ENCODE peak calls at places on chromosomes 3 and 15, in seven cellular contexts. Z is HS-27A; S is stimulated activated CD4-positive, alpha-beta T cell treated with anti-CD3 and anti-CD28 coated beads, Interleukin-2, amount 100 ng/mL, for 48 hours; Q is NCI-H146; N is foreskin melanocyte; X is dorsolateral prefrontal cortex; E is epithelial cell of esophagus. M is an unnamed sample.

GRCh38 chr3:183122257-183122932 is 23.1 kb upstream of the MCCC1 start:
- DNase-seq in Z (no peak), Q (peak), S (no peak), N (no peak), E (peak), X (no peak), M (peak)

GRCh38 chr3:71940523-71940922 is 155.6 kb upstream of the PROK2 start:
- DNase-seq in S (no peak), Q (no peak), Z (no peak), X (no peak), N (no peak), E (no peak), M (no peak)

GRCh38 chr3:195558602-195559001 is 15.5 kb upstream of the PPP1R2 start:
- DNase-seq in E (peak), S (no peak), Z (no peak), X (no peak), N (no peak), Q (peak), M (peak)

GRCh38 chr3:78957456-78957855 is 810.3 kb downstream of the ROBO1 start:
- DNase-seq in Q (peak), S (no peak), X (no peak), Z (no peak), N (peak), E (no peak), M (no peak)

GRCh38 chr3:63937661-63938651 is 25.8 kb upstream of the SCAANT1 start:
- DNase-seq in E (peak), S (no peak), N (no peak), Q (no peak), X (no peak), Z (no peak), M (no peak)

GRCh38 chr15:68566377-68566954 is 12.3 kb upstream of the CORO2B start:
- DNase-seq in X (no peak), N (no peak), E (no peak), S (no peak), Q (no peak), Z (no peak), M (no peak)

GRCh38 chr3:33392703-33393125 is 47.5 kb downstream of the UBP1 start:
- DNase-seq in Z (peak), Q (no peak), S (no peak), E (peak), X (no peak), N (peak), M (peak)

GRCh38 chr15:70415330-70415884 is 317.7 kb upstream of the TLE3 start:
- DNase-seq in N (no peak), Q (peak), Z (no peak), S (no peak), E (no peak), X (no peak), M (no peak)

GRCh38 chr15:95394186-95395067 is 936.1 kb upstream of the NR2F2 start:
- DNase-seq in S (no peak), X (no peak), Q (no peak), Z (peak), N (peak), E (no peak), M (peak)

GRCh38 chr3:15120986-15121385 is 22.0 kb upstream of the RBSN start:
- DNase-seq in S (no peak), X (no peak), N (no peak), Q (no peak), E (no peak), Z (no peak), M (no peak)

GRCh38 chr3:58013973-58014649 is 5.9 kb downstream of the FLNB start:
- DNase-seq in Z (peak), Q (no peak), N (no peak), E (no peak), S (no peak), X (no peak), M (peak)

GRCh38 chr15:42879390-42879912 is 41.1 kb downstream of the TTBK2 start:
- DNase-seq in S (no peak), Z (no peak), N (no peak), E (no peak), Q (peak), X (no peak), M (no peak)

GRCh38 chr3:123602325-123602724 is 17.5 kb upstream of the HACD2 start:
- DNase-seq in Z (peak), X (no peak), S (no peak), Q (no peak), N (no peak), E (peak), M (peak)

GRCh38 chr15:81235276-81235675 is 38.6 kb downstream of the IL16 start:
- DNase-seq in E (no peak), X (no peak), Q (no peak), N (no peak), Z (no peak), S (no peak), M (no peak)

GRCh38 chr15:65211157-65211982 is at the start of gene CILP:
- DNase-seq in Z (no peak), X (no peak), N (no peak), S (no peak), E (peak), Q (no peak), M (peak)

GRCh38 chr15:36347272-36347864 is 232.1 kb upstream of the CDIN1 start:
- DNase-seq in N (no peak), E (peak), X (no peak), S (no peak), Q (no peak), Z (no peak), M (peak)

GRCh38 chr3:186959029-186959624 is 28.8 kb downstream of the ST6GAL1 start:
- DNase-seq in S (no peak), N (no peak), X (no peak), Z (no peak), E (no peak), Q (no peak), M (no peak)

GRCh38 chr3:190780524-190780923 is 82.0 kb downstream of the GMNC start:
- DNase-seq in X (no peak), Z (no peak), Q (no peak), S (no peak), E (peak), N (no peak), M (no peak)

GRCh38 chr3:32500880-32501784 is 1.5 kb downstream of the CMTM6 start:
- DNase-seq in E (no peak), S (no peak), Z (no peak), N (no peak), X (no peak), Q (no peak), M (no peak)

GRCh38 chr15:96336643-96337353 is 6.3 kb downstream of the NR2F2 start:
- DNase-seq in X (no peak), Q (no peak), E (no peak), S (no peak), Z (no peak), N (no peak), M (peak)

GRCh38 chr15:60090747-60091146 is 86.6 kb downstream of the FOXB1 start:
- DNase-seq in S (no peak), X (no peak), E (no peak), N (no peak), Z (no peak), Q (no peak), M (no peak)

GRCh38 chr3:8990266-8991215 is 27.3 kb upstream of the RAD18 start:
- DNase-seq in S (no peak), Q (no peak), N (no peak), X (no peak), E (no peak), Z (no peak), M (peak)

GRCh38 chr15:52191207-52191606 is at the start of gene GNB5:
- DNase-seq in Q (no peak), X (no peak), S (no peak), N (no peak), Z (no peak), E (no peak), M (no peak)

GRCh38 chr3:127700406-127700805 is 27.7 kb downstream of the ABTB1 start:
- DNase-seq in X (no peak), Z (no peak), N (no peak), E (no peak), Q (no peak), S (no peak), M (no peak)

GRCh38 chr3:146134348-146135117 is 26.5 kb downstream of the PLOD2 start:
- DNase-seq in N (no peak), E (peak), X (no peak), S (no peak), Q (no peak), Z (no peak), M (no peak)

GRCh38 chr3:53941945-53942344 is 50.3 kb upstream of the SELENOK start:
- DNase-seq in Z (no peak), N (no peak), Q (peak), E (no peak), S (no peak), X (no peak), M (no peak)

GRCh38 chr15:70493787-70494514 is 269.4 kb downstream of the UACA start:
- DNase-seq in E (peak), N (no peak), Z (no peak), Q (no peak), X (no peak), S (no peak), M (peak)

GRCh38 chr15:31045606-31046005 is 54.2 kb upstream of the MTMR10 start:
- DNase-seq in Z (no peak), Q (no peak), E (no peak), S (no peak), X (no peak), N (no peak), M (no peak)

GRCh38 chr15:76376029-76376428 is 39.5 kb downstream of the ISL2 start:
- DNase-seq in S (no peak), Z (no peak), E (no peak), X (no peak), N (no peak), Q (no peak), M (no peak)

GRCh38 chr3:163159306-163159705 is 1662.7 kb downstream of the OTOL1 start:
- DNase-seq in Z (no peak), E (no peak), X (no peak), S (no peak), Q (no peak), N (no peak), M (no peak)

GRCh38 chr3:189988322-189988721 is 132.4 kb downstream of the P3H2 start:
- DNase-seq in Z (no peak), E (no peak), Q (no peak), N (no peak), X (no peak), S (no peak), M (no peak)

GRCh38 chr15:81146006-81146405 is 11.9 kb downstream of the CFAP161 start:
- DNase-seq in X (no peak), Q (no peak), E (no peak), Z (no peak), N (peak), S (no peak), M (no peak)

GRCh38 chr3:35549690-35550089 is 89.6 kb upstream of the ARPP21 start:
- DNase-seq in X (peak), Z (no peak), S (no peak), Q (no peak), N (peak), E (no peak), M (no peak)

GRCh38 chr15:74821091-74821789 is 5.2 kb upstream of the CPLX3 start:
- DNase-seq in Q (peak), N (no peak), E (peak), Z (no peak), S (no peak), X (no peak), M (no peak)

GRCh38 chr15:34984884-34985630 is 3.0 kb downstream of the ZNF770 start:
- DNase-seq in S (no peak), Z (no peak), X (no peak), Q (no peak), N (no peak), E (peak), M (peak)

GRCh38 chr15:29102911-29103824 is 166.5 kb downstream of the NSMCE3 start:
- DNase-seq in E (peak), N (no peak), Q (no peak), X (no peak), Z (no peak), S (no peak), M (peak)

GRCh38 chr3:76554717-76555116 is 485.2 kb upstream of the ROBO2 start:
- DNase-seq in Z (peak), Q (no peak), N (peak), S (no peak), X (no peak), E (peak), M (peak)

GRCh38 chr3:178512627-178513026 is 23.6 kb upstream of the KCNMB2 start:
- DNase-seq in E (no peak), Q (no peak), S (no peak), Z (no peak), N (no peak), X (no peak), M (no peak)

M was measured in EH.